ENCODE peak calls at places on chromosomes 4 and X, in four cellular contexts. One of them, this sample, is unnamed.

GRCh38 chr4:83644677-83645639 is 109.0 kb downstream of the GPAT3 start:
- DNase-seq in MM.1S: peak; percentile 66
- DNase-seq in pancreas: peak; percentile 40
- DNase-seq in upper lobe of left lung: no peak
- DNase-seq in this sample: no peak

GRCh38 chr4:8392591-8393190 is 47.8 kb downstream of the ACOX3 start:
- DNase-seq in pancreas: no peak
- DNase-seq in upper lobe of left lung: no peak
- DNase-seq in MM.1S: no peak
- DNase-seq in this sample: no peak

GRCh38 chr4:143773998-143774898 is 73.8 kb upstream of the FREM3 start:
- DNase-seq in pancreas: peak; percentile 26
- DNase-seq in upper lobe of left lung: peak; percentile 62
- DNase-seq in MM.1S: peak; percentile 82
- DNase-seq in this sample: peak; percentile 73

GRCh38 chrX:8304668-8305067 is 133.6 kb upstream of the VCX2 start:
- DNase-seq in MM.1S: no peak
- DNase-seq in upper lobe of left lung: no peak
- DNase-seq in pancreas: no peak
- DNase-seq in this sample: no peak

GRCh38 chrX:123081766-123082165 is 102.3 kb upstream of the GRIA3 start:
- DNase-seq in MM.1S: no peak
- DNase-seq in upper lobe of left lung: no peak
- DNase-seq in pancreas: no peak
- DNase-seq in this sample: no peak

GRCh38 chr4:119679251-119679650 is 50.6 kb upstream of the PDE5A start:
- DNase-seq in pancreas: no peak
- DNase-seq in MM.1S: no peak
- DNase-seq in upper lobe of left lung: no peak
- DNase-seq in this sample: no peak

GRCh38 chr4:87068591-87069021 is 133.8 kb downstream of the AFF1 start:
- DNase-seq in pancreas: no peak
- DNase-seq in MM.1S: no peak
- DNase-seq in upper lobe of left lung: no peak
- DNase-seq in this sample: no peak

GRCh38 chr4:145935253-145936141 is 3.1 kb downstream of the ZNF827 start:
- DNase-seq in MM.1S: peak; percentile 50
- DNase-seq in pancreas: peak; percentile 35
- DNase-seq in upper lobe of left lung: peak; percentile 34
- DNase-seq in this sample: peak; percentile 51

GRCh38 chr4:7052923-7053715 is 9.9 kb downstream of the TADA2B start:
- DNase-seq in pancreas: no peak
- DNase-seq in MM.1S: no peak
- DNase-seq in upper lobe of left lung: peak; percentile 94
- DNase-seq in this sample: peak; percentile 33

GRCh38 chr4:109559625-109559982 is 442 bp upstream of the MCUB start:
- DNase-seq in pancreas: no peak
- DNase-seq in upper lobe of left lung: no peak
- DNase-seq in MM.1S: no peak
- DNase-seq in this sample: no peak

GRCh38 chr4:65018313-65018712 is 609.1 kb upstream of the TECRL start:
- DNase-seq in MM.1S: no peak
- DNase-seq in upper lobe of left lung: no peak
- DNase-seq in pancreas: no peak
- DNase-seq in this sample: no peak

GRCh38 chr4:107599841-107600240 is 120.2 kb downstream of the PAPSS1 start:
- DNase-seq in pancreas: no peak
- DNase-seq in MM.1S: no peak
- DNase-seq in upper lobe of left lung: no peak
- DNase-seq in this sample: no peak

GRCh38 chrX:95885074-95885473 is 799.6 kb upstream of the DIAPH2 start:
- DNase-seq in pancreas: no peak
- DNase-seq in upper lobe of left lung: no peak
- DNase-seq in MM.1S: no peak
- DNase-seq in this sample: no peak

GRCh38 chr4:79831119-79831528 is 241.9 kb downstream of the ANTXR2 start:
- DNase-seq in MM.1S: no peak
- DNase-seq in pancreas: no peak
- DNase-seq in upper lobe of left lung: no peak
- DNase-seq in this sample: no peak

GRCh38 chr4:5735463-5735862 is 24.5 kb downstream of the EVC start:
- DNase-seq in MM.1S: no peak
- DNase-seq in pancreas: no peak
- DNase-seq in upper lobe of left lung: no peak
- DNase-seq in this sample: no peak

GRCh38 chr4:5734841-5735240 is 23.8 kb downstream of the EVC start:
- DNase-seq in pancreas: no peak
- DNase-seq in upper lobe of left lung: no peak
- DNase-seq in MM.1S: no peak
- DNase-seq in this sample: no peak

GRCh38 chr4:5732158-5732557 is 21.2 kb downstream of the EVC start:
- DNase-seq in pancreas: no peak
- DNase-seq in upper lobe of left lung: no peak
- DNase-seq in MM.1S: no peak
- DNase-seq in this sample: no peak

GRCh38 chr4:5742388-5742787 is 31.4 kb downstream of the EVC start:
- DNase-seq in MM.1S: no peak
- DNase-seq in pancreas: no peak
- DNase-seq in upper lobe of left lung: no peak
- DNase-seq in this sample: no peak

DNA sequence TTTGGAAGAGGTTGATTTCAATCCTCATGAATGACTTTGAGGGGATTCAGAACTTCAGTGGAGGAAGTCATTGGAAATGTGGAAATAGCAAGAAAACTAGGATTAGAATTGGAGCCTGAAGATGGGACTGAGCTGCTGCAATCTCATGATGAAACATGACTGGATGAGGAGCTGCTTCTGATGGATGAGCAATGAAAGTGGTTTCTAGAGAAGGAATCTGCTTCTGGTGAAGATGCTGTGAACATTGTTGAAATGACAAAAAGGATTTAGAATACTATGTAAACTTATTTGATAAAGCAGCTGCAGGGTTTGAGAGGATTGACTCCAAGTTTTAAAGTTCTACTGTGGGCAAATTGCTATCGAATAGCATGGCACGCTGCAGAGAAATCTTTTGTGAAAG is 27.1 kb downstream of the EVC start:
- DNase-seq in upper lobe of left lung: no peak
- DNase-seq in MM.1S: no peak
- DNase-seq in pancreas: no peak
- DNase-seq in this sample: no peak
- H3K4me3 ChIP-seq in upper lobe of left lung: no peak overlapping the region
- H3K4me3 ChIP-seq in MM.1S: no peak overlapping the region
- H3K4me3 ChIP-seq in pancreas: no peak overlapping the region
- H3K4me3 ChIP-seq in this sample: no peak overlapping the region

DNA sequence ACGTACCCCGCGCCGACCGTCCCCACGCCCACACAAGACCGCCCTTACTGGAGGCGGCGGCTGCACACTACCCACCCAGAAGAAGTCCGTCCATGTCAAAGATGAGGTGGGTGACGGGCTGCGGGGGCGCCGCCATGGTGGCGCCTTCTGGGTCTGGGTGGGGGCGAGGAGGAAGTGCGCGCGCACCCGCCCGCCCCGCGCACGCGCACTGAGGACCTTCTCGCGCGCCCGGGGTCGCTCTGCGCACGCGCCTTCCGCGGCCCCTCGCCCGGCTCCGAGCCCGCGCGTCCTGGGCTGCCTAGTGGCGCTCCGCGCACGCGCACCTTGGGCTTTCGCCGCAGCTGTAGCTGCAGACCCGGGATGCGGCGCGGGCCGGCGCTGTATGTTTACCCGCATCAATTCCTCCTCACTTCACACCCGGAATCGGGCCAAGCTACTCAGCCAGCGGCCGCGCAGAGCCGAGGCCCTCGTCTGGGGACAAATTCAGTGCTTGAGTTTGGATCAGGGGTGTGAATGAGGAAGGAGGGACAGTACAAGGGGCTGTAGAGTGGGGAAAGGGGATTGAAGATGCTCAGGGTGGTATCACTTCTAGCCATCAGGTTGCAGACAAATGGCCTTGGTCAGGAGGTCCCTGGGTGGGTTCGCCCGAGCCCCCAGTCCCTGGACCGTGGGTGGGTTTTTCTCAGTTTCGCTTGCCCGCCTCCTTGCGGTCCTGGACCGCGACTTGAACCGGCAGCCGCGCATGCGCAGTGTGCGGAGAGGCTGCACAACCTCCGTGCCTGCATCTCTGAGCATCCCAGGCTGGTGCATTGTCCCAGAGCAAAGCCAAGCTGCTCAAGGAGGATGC is at the start of gene PUDP:
- DNase-seq in pancreas: peak; percentile 90
- DNase-seq in upper lobe of left lung: peak; percentile 94
- DNase-seq in MM.1S: peak; percentile 87
- DNase-seq in this sample: peak; percentile 83
- TF ChIP-seq CTCF in pancreas: no peak
- TF ChIP-seq CTCF in upper lobe of left lung: no peak
- TF ChIP-seq CTCF in MM.1S: peak; percentile 24
- TF ChIP-seq CTCF in this sample: no peak

DNA sequence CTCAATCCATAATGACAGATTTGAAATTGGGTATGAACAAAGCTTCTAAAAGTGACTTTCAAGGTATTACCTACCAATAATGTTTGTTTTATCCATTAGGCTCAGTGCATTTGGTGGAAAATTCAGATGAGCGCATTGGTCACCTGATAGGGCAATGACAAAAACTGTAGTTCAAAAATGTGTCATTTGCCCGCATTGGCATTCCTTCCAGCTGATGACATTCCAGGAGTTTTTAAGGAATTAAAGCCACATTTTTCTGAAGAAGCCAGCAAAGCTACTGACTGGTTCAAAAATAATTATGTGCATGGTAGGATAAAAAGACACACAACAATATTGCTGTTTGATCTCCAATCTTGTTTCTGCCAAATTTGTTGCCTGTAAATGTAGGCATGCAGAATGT is 473.4 kb upstream of the CPEB2 start:
- DNase-seq in pancreas: no peak
- DNase-seq in MM.1S: no peak
- DNase-seq in upper lobe of left lung: no peak
- DNase-seq in this sample: no peak
- H3K9me3 ChIP-seq in pancreas: no peaks in the 10 kb centered on the region
- H3K9me3 ChIP-seq in MM.1S: no peaks in the 10 kb centered on the region
- H3K9me3 ChIP-seq in upper lobe of left lung: no peaks in the 10 kb centered on the region
- H3K9me3 ChIP-seq in this sample: no peaks in the 10 kb centered on the region

GRCh38 chr4:122700178-122700725 is 32.3 kb upstream of the BBS12 start:
- DNase-seq in MM.1S: no peak
- DNase-seq in pancreas: peak; percentile 35
- DNase-seq in upper lobe of left lung: peak; percentile 32
- DNase-seq in this sample: peak; percentile 71
- H3K4me3 ChIP-seq in MM.1S: no peak overlapping the region
- H3K4me3 ChIP-seq in pancreas: no peak overlapping the region
- H3K4me3 ChIP-seq in upper lobe of left lung: no peak overlapping the region
- H3K4me3 ChIP-seq in this sample: no peak overlapping the region

GRCh38 chr4:101956068-101956805 is 165.7 kb downstream of the BANK1 start:
- DNase-seq in MM.1S: no peak
- DNase-seq in pancreas: no peak
- DNase-seq in upper lobe of left lung: no peak
- DNase-seq in this sample: no peak
- TF ChIP-seq CTCF in MM.1S: no peak
- TF ChIP-seq CTCF in pancreas: no peak
- TF ChIP-seq CTCF in upper lobe of left lung: no peak
- TF ChIP-seq CTCF in this sample: no peak

DNA sequence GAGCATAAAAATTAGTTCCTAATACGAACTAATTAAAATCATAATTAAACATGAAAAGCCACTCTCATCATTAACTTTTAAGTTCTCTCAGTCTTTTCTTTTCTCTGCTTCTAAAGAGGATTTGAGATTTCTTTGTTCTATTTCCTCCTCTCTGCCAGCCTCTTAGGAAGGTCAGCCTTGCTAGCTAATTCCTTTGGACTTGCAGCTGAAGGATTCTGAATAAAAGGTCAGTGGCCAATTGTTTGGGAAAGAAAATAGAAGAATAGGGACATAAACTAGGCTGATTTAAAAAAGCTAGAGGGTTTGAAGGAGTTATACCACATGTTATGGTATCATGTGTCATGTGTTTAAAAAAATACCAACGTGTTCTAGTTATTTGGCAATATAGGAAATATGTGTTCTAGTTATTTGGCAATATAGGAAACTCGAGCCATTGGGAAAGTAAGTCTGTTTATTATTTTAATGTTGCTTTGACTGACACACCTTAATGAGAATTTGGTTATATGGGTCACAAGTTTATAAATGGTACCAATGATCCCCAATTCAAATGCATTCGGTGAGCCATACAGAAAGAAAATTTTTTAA is 1668.7 kb upstream of the PCDH7 start:
- DNase-seq in upper lobe of left lung: no peak
- DNase-seq in pancreas: no peak
- DNase-seq in MM.1S: no peak
- DNase-seq in this sample: no peak
- H3K9me3 ChIP-seq in upper lobe of left lung: no peaks in the 10 kb centered on the region
- H3K9me3 ChIP-seq in pancreas: no peaks in the 10 kb centered on the region
- H3K9me3 ChIP-seq in MM.1S: no peaks in the 10 kb centered on the region
- H3K9me3 ChIP-seq in this sample: peaks cover 10% of the 10 kb centered on the region

GRCh38 chr4:37652747-37653527 is 33.2 kb downstream of the RELL1 start:
- DNase-seq in pancreas: no peak
- DNase-seq in upper lobe of left lung: no peak
- DNase-seq in MM.1S: no peak
- DNase-seq in this sample: no peak
- H3K4me3 ChIP-seq in pancreas: no peak overlapping the region
- H3K4me3 ChIP-seq in upper lobe of left lung: no peak overlapping the region
- H3K4me3 ChIP-seq in MM.1S: no peak overlapping the region
- H3K4me3 ChIP-seq in this sample: no peak overlapping the region

DNA sequence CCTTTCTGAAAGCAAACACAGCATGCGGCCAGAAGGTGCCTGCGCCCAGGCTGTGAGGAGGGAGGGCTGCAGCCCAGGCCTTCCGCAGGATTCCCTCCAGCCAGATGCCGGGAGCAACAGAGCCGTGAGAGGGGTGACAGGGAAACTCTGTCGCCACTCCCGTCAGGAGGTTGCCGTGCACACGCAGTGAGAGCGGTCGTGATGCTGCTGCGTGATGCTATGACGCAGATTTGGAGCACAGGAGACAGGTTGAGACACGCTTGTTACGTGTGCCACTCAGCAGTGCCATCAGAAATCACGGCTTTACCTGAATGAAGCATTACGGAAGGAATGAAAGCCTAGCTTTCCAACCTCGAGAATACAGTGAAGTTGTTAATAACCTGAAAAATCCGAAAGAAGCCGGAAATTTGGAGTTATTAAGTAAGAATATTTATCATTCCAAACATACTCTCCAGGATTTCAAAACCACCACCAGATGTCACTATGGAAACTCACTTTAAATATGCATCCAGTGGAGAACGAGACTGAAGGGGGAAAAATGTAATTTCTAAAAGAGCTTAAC is 54.4 kb downstream of the FAT1 start:
- DNase-seq in pancreas: no peak
- DNase-seq in MM.1S: no peak
- DNase-seq in upper lobe of left lung: no peak
- DNase-seq in this sample: no peak
- TF ChIP-seq CTCF in pancreas: no peak
- TF ChIP-seq CTCF in MM.1S: peak; percentile 36
- TF ChIP-seq CTCF in upper lobe of left lung: no peak
- TF ChIP-seq CTCF in this sample: no peak

GRCh38 chr4:71860643-71861042 is 76.8 kb upstream of the GC start:
- DNase-seq in pancreas: no peak
- DNase-seq in upper lobe of left lung: no peak
- DNase-seq in MM.1S: no peak
- DNase-seq in this sample: no peak
- H3K9me3 ChIP-seq in pancreas: no peaks in the 10 kb centered on the region
- H3K9me3 ChIP-seq in upper lobe of left lung: peaks cover 10% of the 10 kb centered on the region
- H3K9me3 ChIP-seq in MM.1S: no peaks in the 10 kb centered on the region
- H3K9me3 ChIP-seq in this sample: peaks cover 37% of the 10 kb centered on the region

This sample was measured in mucosa of descending colon.